ENCODE peak calls at places on chromosome 18, in four cellular contexts. Z is cardiac fibroblast, N is adrenal gland, M is B cell. A is an unnamed sample.

GRCh38 chr18:37502036-37502435 is 63.6 kb downstream of the CELF4 start:
- DNase-seq in Z (no peak), M (no peak), N (no peak), A (no peak)

GRCh38 chr18:10838594-10838993 is 310.8 kb downstream of the PIEZO2 start:
- DNase-seq in Z (no peak), M (no peak), N (no peak), A (no peak)

GRCh38 chr18:76491801-76492668 is 3.0 kb downstream of the ZNF516 start:
- DNase-seq in M (no peak), Z (peak), N (peak), A (no peak)

GRCh38 chr18:22494771-22495170 is 77.1 kb upstream of the CTAGE1 start:
- DNase-seq in Z (peak), N (no peak), M (no peak), A (no peak)

GRCh38 chr18:46660955-46661749 is 4.1 kb upstream of the LOXHD1 start:
- DNase-seq in Z (peak), M (no peak), N (peak), A (no peak)

GRCh38 chr18:67766930-67767329 is 250.4 kb upstream of the DSEL start:
- DNase-seq in Z (peak), M (no peak), N (no peak), A (no peak)

GRCh38 chr18:79677840-79678239 is 1.8 kb upstream of the CTDP1 start:
- DNase-seq in N (no peak), M (no peak), Z (no peak), A (no peak)

GRCh38 chr18:23689031-23689615 is at the start of gene LAMA3:
- DNase-seq in N (peak), M (no peak), Z (peak), A (peak)

GRCh38 chr18:72013512-72013911 is 530.6 kb downstream of the CBLN2 start:
- DNase-seq in N (no peak), Z (no peak), M (no peak), A (no peak)

GRCh38 chr18:74012954-74013630 is 134.5 kb downstream of the FBXO15 start:
- DNase-seq in Z (peak), N (no peak), M (no peak), A (no peak)

GRCh38 chr18:1350931-1351450 is 446.3 kb downstream of the ADCYAP1 start:
- DNase-seq in M (no peak), N (no peak), Z (no peak), A (no peak)

GRCh38 chr18:62795813-62796212 is 80.5 kb downstream of the PHLPP1 start:
- DNase-seq in Z (no peak), M (no peak), N (no peak), A (no peak)

GRCh38 chr18:4870177-4870773 is 326.8 kb downstream of the AKAIN1 start:
- DNase-seq in M (no peak), Z (no peak), N (no peak), A (no peak)

GRCh38 chr18:9649164-9649540 is 34.8 kb upstream of the PPP4R1 start:
- DNase-seq in M (no peak), Z (no peak), N (no peak), A (no peak)

GRCh38 chr18:57364460-57364859 is 12.1 kb downstream of the ST8SIA3 start:
- DNase-seq in N (no peak), Z (no peak), M (no peak), A (no peak)

GRCh38 chr18:52408800-52409302 is 68.9 kb downstream of the DCC start:
- DNase-seq in Z (no peak), N (no peak), M (no peak), A (no peak)

GRCh38 chr18:2547477-2548087 is 23.7 kb downstream of the METTL4 start:
- DNase-seq in N (no peak), M (no peak), Z (peak), A (no peak)

GRCh38 chr18:53843113-53843512 is 381.4 kb downstream of the MBD2 start:
- DNase-seq in Z (no peak), M (no peak), N (no peak), A (no peak)

GRCh38 chr18:48339692-48340091 is 69.5 kb downstream of the ZBTB7C start:
- DNase-seq in Z (no peak), N (peak), M (no peak), A (no peak)

GRCh38 chr18:22816266-22817176 is 116.6 kb upstream of the RBBP8 start:
- DNase-seq in M (no peak), Z (no peak), N (no peak), A (no peak)

GRCh38 chr18:26965206-26965605 is 99.7 kb upstream of the AQP4 start:
- DNase-seq in N (no peak), Z (no peak), M (no peak), A (no peak)

GRCh38 chr18:35578481-35578880 is 3.1 kb upstream of the GALNT1 start:
- DNase-seq in Z (no peak), N (no peak), M (no peak), A (no peak)

GRCh38 chr18:24259869-24260662 is 121.2 kb downstream of the CABYR start:
- DNase-seq in Z (no peak), M (no peak), N (no peak), A (no peak)

GRCh38 chr18:23207191-23207955 is 72.1 kb downstream of the CABLES1 start:
- DNase-seq in M (no peak), Z (peak), N (no peak), A (no peak)

GRCh38 chr18:79630266-79631095 is 49.1 kb upstream of the CTDP1 start:
- DNase-seq in M (no peak), N (peak), Z (no peak), A (no peak)

GRCh38 chr18:28805491-28805890 is 628.6 kb upstream of the CDH2 start:
- DNase-seq in M (no peak), Z (no peak), N (no peak), A (no peak)

GRCh38 chr18:77749189-77749588 is 499.5 kb downstream of the GALR1 start:
- DNase-seq in N (no peak), M (no peak), Z (peak), A (no peak)

GRCh38 chr18:75391275-75392115 is 36.0 kb downstream of the SMIM21 start:
- DNase-seq in Z (no peak), M (no peak), N (no peak), A (no peak)

GRCh38 chr18:57366528-57367081 is 14.2 kb downstream of the ST8SIA3 start:
- DNase-seq in M (no peak), N (no peak), Z (no peak), A (no peak)

GRCh38 chr18:77557030-77557429 is 307.4 kb downstream of the GALR1 start:
- DNase-seq in N (no peak), Z (peak), M (no peak), A (peak)

GRCh38 chr18:69866250-69866649 is 81.4 kb downstream of the CD226 start:
- DNase-seq in M (no peak), N (no peak), Z (no peak), A (no peak)

GRCh38 chr18:5049124-5049523 is 147.9 kb downstream of the AKAIN1 start:
- DNase-seq in Z (no peak), N (no peak), M (no peak), A (no peak)

GRCh38 chr18:172361-172760 is 14.0 kb downstream of the USP14 start:
- DNase-seq in N (no peak), M (no peak), Z (no peak), A (no peak)

DNA sequence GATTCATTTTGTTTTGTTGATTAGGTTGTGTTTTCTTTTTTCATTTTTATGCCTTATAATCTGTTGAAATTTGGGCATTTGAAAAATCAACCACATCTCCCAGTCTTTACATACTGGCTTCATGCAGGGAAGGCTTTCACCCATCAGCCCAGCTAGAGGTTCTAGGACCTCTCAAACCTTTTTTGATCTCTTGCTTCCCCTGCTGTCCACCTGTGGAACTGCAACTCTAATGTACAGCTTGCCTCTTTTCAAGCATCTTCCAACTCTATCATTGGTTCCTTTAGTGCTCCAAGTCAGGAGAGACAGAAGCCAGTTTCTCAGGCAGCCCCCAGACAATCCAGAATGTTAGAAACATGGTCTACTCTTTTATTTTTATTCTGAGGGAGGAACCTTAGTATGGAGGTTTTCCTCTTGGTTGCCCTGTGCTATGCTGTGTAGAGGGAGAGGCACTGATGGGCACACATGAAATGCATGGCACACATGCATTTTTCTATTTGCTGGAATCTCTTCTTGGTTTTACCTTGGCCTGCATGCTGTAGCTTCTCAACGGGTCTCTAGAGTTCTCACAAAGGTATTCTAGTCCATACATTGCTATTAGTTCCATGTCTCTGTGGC is 107.2 kb upstream of the L3MBTL4 start:
- DNase-seq in M (no peak), N (peak), Z (peak), A (no peak)
- TF ChIP-seq CTCF in M (peak), N (peak), Z (peak), A (peak)

GRCh38 chr18:32067375-32068167 is 24.1 kb upstream of the RNF138 start:
- DNase-seq in M (no peak), Z (no peak), N (no peak), A (no peak)
- TF ChIP-seq CTCF in M (no peak), Z (no peak), N (no peak), A (no peak)

GRCh38 chr18:55477537-55478300 is 110.3 kb downstream of the TCF4 start:
- DNase-seq in Z (peak), M (peak), N (peak), A (no peak)
- TF ChIP-seq CTCF in Z (peak), M (peak), N (peak), A (no peak)

DNA sequence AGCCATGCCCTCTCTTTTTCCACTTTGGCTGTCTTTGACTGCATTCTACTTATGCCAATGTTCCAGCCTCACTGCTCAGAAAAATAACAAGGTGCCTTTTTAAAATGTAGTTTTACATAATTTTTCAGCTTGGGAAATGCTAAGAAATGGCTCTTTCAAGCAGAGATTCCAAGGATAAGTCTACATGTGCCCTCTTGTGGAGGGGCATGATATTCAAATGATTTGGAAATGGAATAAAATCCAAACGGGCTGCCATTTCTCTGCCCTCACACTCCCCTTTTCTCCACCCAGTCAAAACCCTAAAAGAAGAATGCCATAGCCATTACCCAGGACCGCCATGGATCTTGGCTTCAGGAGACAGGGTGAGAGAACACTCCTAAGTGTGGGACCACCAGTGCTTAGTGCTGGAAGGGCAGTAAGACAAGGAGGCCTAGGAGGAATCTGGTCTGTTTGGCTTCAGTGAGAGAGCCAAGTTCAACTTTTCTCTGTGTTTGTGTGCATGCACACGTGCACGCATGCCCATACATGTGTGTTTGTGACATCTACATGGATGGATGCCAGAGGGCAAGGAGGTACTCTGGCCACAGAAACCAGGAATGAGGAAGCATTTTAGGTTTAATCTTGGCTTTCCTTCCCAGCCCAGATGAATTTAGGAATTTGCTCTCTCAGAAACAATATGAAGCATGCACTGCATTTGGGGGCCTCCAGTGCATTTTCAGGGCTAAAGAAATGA is 174.0 kb upstream of the SLC14A2 start:
- DNase-seq in N (no peak), M (no peak), Z (peak), A (no peak)
- TF ChIP-seq CTCF in N (peak), M (no peak), Z (no peak), A (peak)

A was measured in progenitor cell of endocrine pancreas.